ENCODE peak calls at places on chromosomes 1 and 21, in four cellular contexts. W, H, K and A are unnamed samples.

GRCh38 chr1:234437423-234438171 is 41.4 kb downstream of the TARBP1 start:
- DNase-seq in K (no peak), H (no peak), W (no peak), A (no peak)

GRCh38 chr1:100364731-100365130 is 12.4 kb downstream of the CDC14A start:
- DNase-seq in W (no peak), K (no peak), H (no peak), A (no peak)

GRCh38 chr1:231603598-231604275 is 22.9 kb upstream of the DISC1 start:
- DNase-seq in H (no peak), K (no peak), W (no peak), A (no peak)

GRCh38 chr1:235893840-235894239 is 27.1 kb upstream of the LYST start:
- DNase-seq in H (no peak), W (no peak), K (no peak), A (no peak)

GRCh38 chr1:169745015-169745861 is 11.4 kb upstream of the SELE start:
- DNase-seq in K (no peak), W (no peak), H (no peak), A (no peak)

GRCh38 chr1:172382949-172383348 is 37.5 kb upstream of the C1orf105 start:
- DNase-seq in H (no peak), W (no peak), K (no peak), A (no peak)

GRCh38 chr1:79859212-79859948 is 852.9 kb upstream of the ADGRL4 start:
- DNase-seq in K (no peak), W (no peak), H (no peak), A (no peak)

GRCh38 chr1:85576256-85576641 is 4.3 kb upstream of the CCN1 start:
- DNase-seq in K (no peak), W (no peak), H (no peak), A (no peak)

GRCh38 chr1:210883821-210884220 is 250.1 kb downstream of the KCNH1 start:
- DNase-seq in H (no peak), W (no peak), K (no peak), A (no peak)

GRCh38 chr1:203368624-203369451 is 17.9 kb upstream of the FMOD start:
- DNase-seq in W (no peak), K (peak), H (no peak), A (no peak)

GRCh38 chr1:2949966-2950925 is 71.0 kb upstream of the ACTRT2 start:
- DNase-seq in H (peak), K (no peak), W (peak), A (peak)

GRCh38 chr1:175146535-175147213 is 45.9 kb downstream of the KIAA0040 start:
- DNase-seq in H (peak), W (peak), K (peak), A (peak)

GRCh38 chr21:21084179-21084578 is 86.0 kb downstream of the NCAM2 start:
- DNase-seq in K (no peak), W (no peak), H (no peak), A (no peak)

GRCh38 chr1:87084247-87084836 is 169.9 kb downstream of the HS2ST1 start:
- DNase-seq in K (no peak), H (no peak), W (no peak), A (no peak)

GRCh38 chr1:161068306-161069200 is 1.1 kb downstream of the ARHGAP30 start:
- DNase-seq in H (peak), K (no peak), W (peak), A (peak)

GRCh38 chr1:204261266-204261665 is 47.5 kb upstream of the GOLT1A start:
- DNase-seq in H (peak), W (no peak), K (no peak), A (no peak)

GRCh38 chr1:57072775-57073174 is 107.0 kb upstream of the C8B start:
- DNase-seq in K (no peak), H (no peak), W (no peak), A (no peak)

GRCh38 chr1:1308756-1309524 is 543 bp downstream of the PUSL1 start:
- DNase-seq in H (peak), K (no peak), W (no peak), A (no peak)

GRCh38 chr1:56533621-56534020 is 45.7 kb downstream of the PLPP3 start:
- DNase-seq in W (no peak), K (no peak), H (no peak), A (no peak)

GRCh38 chr1:84780000-84780716 is 89.9 kb upstream of the SSX2IP start:
- DNase-seq in K (no peak), H (no peak), W (peak), A (no peak)

DNA sequence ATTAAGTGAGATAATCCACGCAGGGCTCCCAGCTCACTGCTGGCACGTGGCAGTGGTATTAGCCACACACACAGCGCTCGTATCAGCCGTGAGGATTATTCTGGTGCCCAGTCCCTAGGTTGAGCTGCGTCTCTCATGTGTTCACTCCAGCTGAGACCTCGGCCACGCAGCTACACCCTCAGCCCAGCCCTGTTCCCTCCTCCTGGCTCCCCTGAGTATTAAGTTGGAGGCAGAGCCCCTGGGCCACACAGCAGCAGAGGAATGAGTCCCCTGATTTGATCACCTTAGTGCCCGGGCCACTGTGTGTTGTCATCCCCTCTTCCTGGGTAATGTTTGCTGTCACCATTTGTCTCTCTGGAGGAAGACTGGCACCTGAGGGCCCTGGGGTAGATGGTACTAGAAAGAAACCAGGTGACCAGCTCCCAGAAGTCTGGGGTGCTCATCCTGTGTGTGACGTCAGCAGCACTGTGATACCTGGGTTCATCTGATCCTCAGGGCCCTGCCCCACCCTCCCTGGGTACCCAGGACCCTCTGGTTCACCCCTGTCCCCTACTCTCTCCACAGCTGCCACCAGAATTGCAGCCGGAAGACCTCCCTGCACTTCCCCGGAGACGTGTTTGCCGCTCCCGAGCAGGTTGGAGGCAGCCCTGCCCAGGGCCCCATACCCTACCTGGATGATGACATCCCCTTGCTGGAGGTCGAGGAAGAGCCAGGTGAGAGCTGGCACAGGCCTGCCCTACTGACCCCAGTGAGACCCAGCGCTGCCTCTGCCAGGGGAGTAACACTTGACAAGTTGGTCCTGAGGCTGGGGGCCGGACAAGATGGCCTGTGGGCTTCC is 40.1 kb downstream of the DISP3 start:
- DNase-seq in W (no peak), H (peak), K (no peak), A (peak)
- H3K27ac ChIP-seq in W (no peak), H (no peak), K (no peak), A (no peak)

GRCh38 chr1:52424757-52425265 is 20.4 kb downstream of the PRPF38A start:
- DNase-seq in H (no peak), W (no peak), K (no peak), A (no peak)
- H3K27ac ChIP-seq in H (no peak), W (no peak), K (no peak), A (peak)

DNA sequence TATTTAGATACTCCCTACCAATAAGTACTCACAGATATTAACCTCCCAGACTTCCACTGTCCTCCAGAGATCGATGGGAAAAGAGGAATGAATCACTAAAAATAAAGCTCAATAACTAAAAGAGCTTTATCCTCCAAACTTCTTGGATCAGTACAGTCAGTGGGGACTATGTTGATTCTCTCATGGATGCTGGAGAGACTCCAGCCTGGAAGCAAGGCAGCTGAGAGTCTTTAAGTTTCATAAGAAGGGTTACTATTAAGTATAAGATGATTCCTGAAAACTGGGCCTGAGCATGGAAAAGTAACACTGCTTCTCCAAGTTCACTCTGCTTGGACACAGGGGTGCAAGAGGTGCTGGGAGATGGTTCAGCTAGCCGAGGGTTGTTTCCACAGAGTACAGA is 6.2 kb upstream of the DDR2 start:
- DNase-seq in K (no peak), W (no peak), H (no peak), A (no peak)
- H3K27ac ChIP-seq in K (peak), W (no peak), H (no peak), A (peak)

GRCh38 chr1:91768786-91769697 is 116.9 kb downstream of the TGFBR3 start:
- DNase-seq in W (no peak), H (no peak), K (no peak), A (no peak)
- H3K27ac ChIP-seq in W (no peak), H (peak), K (peak), A (no peak)

GRCh38 chr1:63640633-63641567 is 47.7 kb downstream of the PGM1 start:
- DNase-seq in H (no peak), K (no peak), W (no peak), A (no peak)

GRCh38 chr1:63642901-63643300 is 49.7 kb downstream of the PGM1 start:
- DNase-seq in H (no peak), K (no peak), W (no peak), A (no peak)

GRCh38 chr1:63643926-63644325 is 50.7 kb downstream of the PGM1 start:
- DNase-seq in H (no peak), K (no peak), W (no peak), A (no peak)

GRCh38 chr1:63643517-63643916 is 50.3 kb downstream of the PGM1 start:
- DNase-seq in H (no peak), W (no peak), K (no peak), A (no peak)

GRCh38 chr1:63641615-63642014 is 48.4 kb downstream of the PGM1 start:
- DNase-seq in W (no peak), H (no peak), K (no peak), A (no peak)
- H3K27ac ChIP-seq in W (no peak), H (no peak), K (no peak), A (no peak)

GRCh38 chr1:37342736-37343135 is 131.6 kb upstream of the ZC3H12A start:
- DNase-seq in W (no peak), K (no peak), H (no peak), A (no peak)

GRCh38 chr1:37338658-37339057 is 135.7 kb upstream of the ZC3H12A start:
- DNase-seq in K (no peak), H (no peak), W (peak), A (no peak)
- H3K27ac ChIP-seq in K (no peak), H (no peak), W (no peak), A (no peak)